ENCODE peak calls at places on chromosomes 7 and 10, in five cellular contexts. F is brain microvascular endothelial cell; Y is pancreas; X is CD8-positive, alpha-beta T cell; R is WERI-Rb-1. H is an unnamed sample.

GRCh38 chr10:61642073-61642637 is 20.6 kb upstream of the CABCOCO1 start:
- DNase-seq in F (no peak), Y (no peak), X (no peak), R (no peak), H (no peak)

GRCh38 chr7:55345292-55345691 is 19.8 kb upstream of the LANCL2 start:
- DNase-seq in F (no peak), Y (no peak), X (no peak), R (no peak), H (no peak)

GRCh38 chr10:49585387-49585786 is 24.7 kb upstream of the SLC18A3 start:
- DNase-seq in F (no peak), Y (no peak), X (no peak), R (no peak), H (no peak)

GRCh38 chr7:23002698-23003097 is 11.2 kb downstream of the HYCC1 start:
- DNase-seq in F (no peak), Y (no peak), X (no peak), R (no peak), H (no peak)

GRCh38 chr10:110425684-110426293 is 71.9 kb upstream of the DUSP5 start:
- DNase-seq in F (peak; percentile 96), Y (no peak), X (no peak), R (no peak), H (no peak)

GRCh38 chr10:114691442-114691941 is 33.4 kb upstream of the ABLIM1 start:
- DNase-seq in F (peak; percentile 52), Y (no peak), X (no peak), R (no peak), H (no peak)

GRCh38 chr10:64219271-64220025 is 698.2 kb downstream of the REEP3 start:
- DNase-seq in F (no peak), Y (no peak), X (no peak), R (no peak), H (no peak)

GRCh38 chr7:93921607-93922446 is at the start of gene GNG11:
- DNase-seq in F (peak; percentile 61), Y (peak; percentile 61), X (peak; percentile 49), R (no peak), H (peak; percentile 55)

GRCh38 chr10:31042670-31043069 is 11.0 kb upstream of the ZNF438 start:
- DNase-seq in F (no peak), Y (no peak), X (no peak), R (no peak), H (no peak)

GRCh38 chr7:88361357-88361756 is 54.7 kb upstream of the STEAP4 start:
- DNase-seq in F (no peak), Y (no peak), X (no peak), R (peak; percentile 72), H (no peak)

GRCh38 chr10:128959746-128960145 is 507.3 kb upstream of the MGMT start:
- DNase-seq in F (no peak), Y (no peak), X (no peak), R (no peak), H (no peak)

GRCh38 chr7:134890246-134891240 is 95.8 kb upstream of the AGBL3 start:
- DNase-seq in F (peak; percentile 73), Y (peak; percentile 30), X (no peak), R (no peak), H (peak; percentile 28)

GRCh38 chr7:235576-236395 is 43.4 kb downstream of the FAM20C start:
- DNase-seq in F (no peak), Y (peak; percentile 78), X (no peak), R (no peak), H (peak; percentile 79)

DNA sequence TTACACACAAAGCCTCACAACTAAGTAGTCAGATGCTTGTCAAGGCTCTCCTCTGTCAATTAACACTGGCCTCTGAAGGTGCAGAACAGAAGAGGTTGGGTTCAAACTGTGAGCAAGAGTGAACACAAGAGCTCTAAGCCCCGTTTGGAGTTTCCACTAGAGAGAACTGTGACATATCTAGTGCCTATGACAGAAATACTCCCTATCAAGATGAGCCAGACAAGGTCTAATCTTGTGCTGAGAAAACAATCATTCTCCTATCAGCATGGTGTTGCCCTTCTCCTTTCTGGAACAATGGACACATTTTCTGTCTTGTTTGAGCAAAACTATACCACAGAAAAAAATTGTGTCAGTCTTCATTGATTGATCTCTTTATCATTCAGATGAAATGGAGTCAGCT is 62.4 kb upstream of the CCDC71L start:
- DNase-seq in F (no peak), Y (no peak), X (no peak), R (no peak), H (no peak)
- H3K27ac ChIP-seq in F (no peak overlapping the region), Y (no peak overlapping the region), X (no peak overlapping the region), R (no peak overlapping the region), H (no peak overlapping the region)

GRCh38 chr7:2855386-2855785 is 11.3 kb upstream of the GNA12 start:
- DNase-seq in F (no peak), Y (no peak), X (no peak), R (no peak), H (no peak)

GRCh38 chr7:2856388-2857169 is 12.5 kb upstream of the GNA12 start:
- DNase-seq in F (peak; percentile 21), Y (no peak), X (no peak), R (no peak), H (no peak)

GRCh38 chr7:2849941-2850766 is 6.0 kb upstream of the GNA12 start:
- DNase-seq in F (no peak), Y (no peak), X (no peak), R (no peak), H (no peak)

GRCh38 chr7:2851499-2851898 is 7.4 kb upstream of the GNA12 start:
- DNase-seq in F (no peak), Y (no peak), X (no peak), R (no peak), H (no peak)

DNA sequence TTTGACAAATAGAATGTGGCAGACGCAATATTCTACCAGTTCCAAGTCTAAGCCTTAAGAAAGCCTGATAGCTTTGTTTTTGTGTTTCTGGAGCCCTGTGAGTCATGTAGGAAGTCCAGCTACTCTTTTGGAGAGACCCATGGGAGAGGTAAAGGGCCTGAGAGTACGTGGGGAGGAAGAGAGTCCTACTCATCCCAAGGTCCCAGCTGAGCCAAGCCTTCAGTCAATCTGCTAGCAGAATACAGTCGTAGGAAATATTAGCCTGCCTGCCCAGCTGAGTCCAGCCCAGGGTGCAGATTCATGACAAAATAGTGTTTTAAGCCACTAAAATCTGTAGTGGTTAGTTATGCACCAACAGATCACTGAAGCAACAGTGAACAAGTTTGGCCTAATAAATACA is 9.0 kb upstream of the GNA12 start:
- DNase-seq in F (peak; percentile 24), Y (no peak), X (no peak), R (no peak), H (no peak)
- H3K27ac ChIP-seq in F (no peak overlapping the region), Y (no peak overlapping the region), X (no peak overlapping the region), R (no peak overlapping the region), H (no peak overlapping the region)

GRCh38 chr10:3805791-3806381 is 20.9 kb upstream of the KLF6 start:
- DNase-seq in F (peak; percentile 89), Y (no peak), X (peak; percentile 62), R (no peak), H (no peak)

GRCh38 chr10:3808689-3809199 is 23.7 kb upstream of the KLF6 start:
- DNase-seq in F (no peak), Y (no peak), X (no peak), R (no peak), H (no peak)

GRCh38 chr10:3806603-3807002 is 21.6 kb upstream of the KLF6 start:
- DNase-seq in F (peak; percentile 92), Y (no peak), X (no peak), R (no peak), H (no peak)

GRCh38 chr10:3807221-3807927 is 22.4 kb upstream of the KLF6 start:
- DNase-seq in F (no peak), Y (no peak), X (no peak), R (no peak), H (no peak)

GRCh38 chr10:3807928-3808496 is 23.0 kb upstream of the KLF6 start:
- DNase-seq in F (no peak), Y (no peak), X (no peak), R (no peak), H (no peak)
- H3K27ac ChIP-seq in F (peak overlapping the region; percentile 99), Y (peak overlapping the region; percentile 0), X (no peak overlapping the region), R (no peak overlapping the region), H (peak overlapping the region; percentile 79)

GRCh38 chr10:44958196-44958896 is 1.3 kb upstream of the RASSF4 start:
- DNase-seq in F (peak; percentile 78), Y (no peak), X (peak; percentile 45), R (no peak), H (no peak)
- H3K27ac ChIP-seq in F (peak overlapping the region; percentile 78), Y (peak overlapping the region; percentile 91), X (no peak overlapping the region), R (peak overlapping the region; percentile 92), H (no peak overlapping the region)

H was measured in prostate gland.